ENCODE peak calls at places on chromosome X, in ten cellular contexts. O is uterus, A is lung, X is astrocyte, P is pancreas, S is gastrocnemius medialis, Z is suprapubic skin, G is left ventricle myocardium inferior, K is heart right ventricle, R is neural progenitor cell. W is an unnamed sample. For H3K4me1, the result is how much of the 10 kb centered on the place peaks cover.

GRCh38 chrX:94204524-94204923 is 530.5 kb downstream of the FAM133A start:
- DNase-seq in Z (no peak), K (no peak), S (no peak), P (no peak), R (no peak), O (no peak), X (no peak), G (no peak), A (no peak), W (no peak)

GRCh38 chrX:23578079-23578478 is 89.2 kb upstream of the PRDX4 start:
- DNase-seq in A (no peak), Z (no peak), P (no peak), R (no peak), O (no peak), K (no peak), X (peak), S (no peak), G (no peak), W (no peak)

GRCh38 chrX:25389276-25389675 is 373.5 kb upstream of the ARX start:
- DNase-seq in X (no peak), O (no peak), R (no peak), Z (no peak), A (no peak), G (no peak), K (no peak), S (no peak), P (no peak), W (no peak)

GRCh38 chrX:72475952-72476668 is 96.5 kb downstream of the HDAC8 start:
- DNase-seq in Z (no peak), K (no peak), S (no peak), O (no peak), A (no peak), R (no peak), X (peak), P (no peak), G (no peak), W (no peak)

GRCh38 chrX:63282077-63282476 is 69.1 kb downstream of the SPIN4 start:
- DNase-seq in S (no peak), K (no peak), X (no peak), R (no peak), O (no peak), P (no peak), Z (no peak), A (no peak), G (no peak), W (no peak)

GRCh38 chrX:39896951-39897740 is 200.6 kb downstream of the BCOR start:
- DNase-seq in P (peak), X (peak), O (peak), R (peak), G (peak), S (no peak), K (peak), A (peak), Z (no peak), W (peak)

GRCh38 chrX:110003167-110004156 is 548 bp downstream of the TMEM164 start:
- DNase-seq in P (peak), X (no peak), R (no peak), Z (no peak), A (no peak), G (peak), S (no peak), O (peak), K (peak), W (peak)

GRCh38 chrX:22742174-22742573 is 257.6 kb upstream of the DDX53 start:
- DNase-seq in O (no peak), R (no peak), A (no peak), K (no peak), Z (no peak), G (no peak), S (no peak), P (no peak), X (peak), W (peak)

GRCh38 chrX:74408310-74408709 is 13.0 kb upstream of the SLC16A2 start:
- DNase-seq in X (no peak), P (no peak), K (no peak), Z (no peak), R (no peak), A (no peak), S (no peak), O (no peak), G (no peak), W (no peak)

GRCh38 chrX:154967603-154968002 is 54.9 kb downstream of the F8 start:
- DNase-seq in P (no peak), A (no peak), S (no peak), R (no peak), G (no peak), O (no peak), Z (no peak), K (no peak), X (no peak), W (peak)

GRCh38 chrX:64976673-64977040 is 407 bp upstream of the ZC4H2 start:
- DNase-seq in O (peak), S (no peak), P (no peak), Z (no peak), G (no peak), X (no peak), K (no peak), A (no peak), R (peak), W (no peak)

GRCh38 chrX:66717926-66718325 is 79.0 kb upstream of the EDA2R start:
- DNase-seq in G (no peak), A (no peak), Z (no peak), K (no peak), R (no peak), O (no peak), S (no peak), P (no peak), X (no peak), W (no peak)

GRCh38 chrX:18877472-18877871 is 106.4 kb downstream of the PHKA2 start:
- DNase-seq in Z (no peak), R (no peak), G (no peak), K (no peak), O (no peak), X (no peak), P (no peak), A (no peak), S (no peak), W (no peak)

GRCh38 chrX:136176399-136176825 is 29.1 kb downstream of the FHL1 start:
- DNase-seq in Z (no peak), P (no peak), K (no peak), R (no peak), G (no peak), S (no peak), O (peak), X (peak), A (no peak), W (peak)

GRCh38 chrX:10240918-10241317 is 84.1 kb downstream of the CLCN4 start:
- DNase-seq in R (no peak), S (no peak), X (peak), K (no peak), A (no peak), P (no peak), Z (no peak), G (no peak), O (no peak), W (peak)

GRCh38 chrX:56800801-56801200 is 71.8 kb downstream of the NBDY start:
- DNase-seq in R (no peak), O (no peak), G (no peak), X (no peak), S (no peak), K (no peak), Z (no peak), A (no peak), P (peak), W (no peak)

GRCh38 chrX:36577006-36577405 is 431.2 kb upstream of the FAM47C start:
- DNase-seq in K (no peak), X (no peak), O (no peak), P (no peak), R (no peak), Z (no peak), A (no peak), G (no peak), S (no peak), W (no peak)

GRCh38 chrX:155094468-155095061 is 23.3 kb downstream of the BRCC3 start:
- DNase-seq in K (no peak), R (peak), A (no peak), X (no peak), P (no peak), S (no peak), Z (no peak), O (no peak), G (no peak), W (no peak)

GRCh38 chrX:119228506-119229290 is 7.4 kb upstream of the PGRMC1 start:
- DNase-seq in X (peak), G (no peak), S (no peak), K (no peak), R (no peak), Z (no peak), P (no peak), A (no peak), O (no peak), W (peak)

GRCh38 chrX:39427492-39428289 is 626.4 kb downstream of the MID1IP1 start:
- DNase-seq in A (no peak), X (peak), O (no peak), Z (no peak), K (no peak), R (no peak), P (no peak), G (no peak), S (no peak), W (peak)

GRCh38 chrX:118000518-118000917 is 116.1 kb downstream of the KLHL13 start:
- DNase-seq in O (no peak), G (no peak), X (no peak), P (no peak), A (no peak), S (no peak), Z (no peak), K (no peak), R (no peak), W (no peak)

GRCh38 chrX:136598631-136599030 is 49.3 kb upstream of the CD40LG start:
- DNase-seq in O (no peak), K (no peak), P (no peak), S (no peak), R (no peak), X (no peak), G (no peak), A (no peak), Z (no peak), W (peak)

GRCh38 chrX:119669424-119670037 is 23.4 kb downstream of the SEPTIN6 start:
- DNase-seq in G (no peak), P (no peak), S (no peak), Z (no peak), K (peak), X (peak), R (no peak), O (peak), A (no peak), W (no peak)

GRCh38 chrX:50827996-50828395 is 14.0 kb upstream of the SHROOM4 start:
- DNase-seq in Z (no peak), G (no peak), S (no peak), O (no peak), P (no peak), X (peak), R (no peak), K (no peak), A (no peak), W (peak)

DNA sequence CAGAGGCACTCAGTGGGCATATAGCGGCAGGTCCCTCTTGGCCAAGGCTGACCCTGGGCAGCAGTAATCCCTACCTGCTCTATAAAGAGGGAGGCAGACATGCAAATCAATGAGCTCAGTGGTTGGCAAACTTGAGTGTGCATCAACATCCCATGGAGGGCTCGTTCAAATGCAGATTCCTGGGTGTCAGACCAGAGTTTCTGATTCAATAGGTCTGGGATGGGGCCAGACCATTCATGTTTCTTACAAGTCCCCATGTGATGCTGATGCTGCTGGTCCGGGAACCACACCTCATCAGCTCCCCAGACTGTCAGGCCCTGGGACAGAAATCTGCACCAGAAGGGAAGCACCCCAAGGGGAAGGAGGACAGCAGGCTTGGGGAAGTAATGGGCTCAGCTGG is 38.9 kb upstream of the HMGB3 start:
- DNase-seq in Z (no peak), K (no peak), R (no peak), G (no peak), X (no peak), P (no peak), O (no peak), S (no peak), A (no peak), W (no peak)
- H3K4me1 ChIP-seq in Z (under half), K (under half), R (under half), G (under half), X (under half), P (under half), O (under half), S (under half), A (under half), W (under half)

GRCh38 chrX:3811331-3812311 is 98.2 kb upstream of the PRKX start:
- DNase-seq in G (no peak), Z (no peak), A (no peak), R (peak), X (peak), P (no peak), S (no peak), K (peak), O (no peak), W (no peak)

GRCh38 chrX:3820170-3820569 is 106.7 kb upstream of the PRKX start:
- DNase-seq in K (no peak), O (no peak), X (peak), P (no peak), A (no peak), R (no peak), S (no peak), Z (no peak), G (no peak), W (peak)

GRCh38 chrX:3815896-3816664 is 102.6 kb upstream of the PRKX start:
- DNase-seq in G (peak), Z (peak), A (peak), O (peak), P (peak), K (peak), S (no peak), X (peak), R (peak), W (peak)
- TF ChIP-seq CTCF in G (no peak), Z (no peak), A (no peak), O (no peak), P (no peak), K (no peak), S (no peak), X (no peak), R (no peak), W (no peak)

DNA sequence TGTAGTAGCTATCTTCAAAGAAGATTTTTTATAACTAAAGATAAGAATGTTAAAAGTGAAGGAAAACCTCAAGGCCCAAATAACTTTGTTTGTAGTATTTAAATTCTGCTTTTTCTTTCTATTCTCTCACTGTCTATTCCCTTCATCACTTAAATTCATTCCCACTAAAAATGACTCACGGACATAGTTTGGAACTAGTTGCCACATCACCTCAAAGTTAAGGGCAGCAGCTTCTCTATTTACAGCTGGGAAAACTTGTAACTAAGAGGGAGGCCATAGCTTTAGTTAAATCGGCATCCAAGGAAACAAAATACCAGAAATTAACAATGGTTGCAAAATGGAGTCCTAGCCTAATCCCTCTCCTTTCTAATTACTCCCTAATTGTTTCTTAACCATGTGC is 325.4 kb upstream of the MAGEB2 start:
- DNase-seq in K (no peak), Z (no peak), P (no peak), X (peak), A (no peak), S (no peak), G (no peak), R (peak), O (no peak), W (no peak)
- H3K4me1 ChIP-seq in K (under half), Z (under half), P (under half), X (under half), A (under half), S (under half), G (under half), R (under half), O (under half), W (under half)

GRCh38 chrX:127037179-127037578 is 217.7 kb downstream of the PRR32 start:
- DNase-seq in Z (no peak), O (no peak), S (no peak), R (no peak), K (no peak), A (no peak), G (no peak), P (no peak), X (no peak), W (no peak)

DNA sequence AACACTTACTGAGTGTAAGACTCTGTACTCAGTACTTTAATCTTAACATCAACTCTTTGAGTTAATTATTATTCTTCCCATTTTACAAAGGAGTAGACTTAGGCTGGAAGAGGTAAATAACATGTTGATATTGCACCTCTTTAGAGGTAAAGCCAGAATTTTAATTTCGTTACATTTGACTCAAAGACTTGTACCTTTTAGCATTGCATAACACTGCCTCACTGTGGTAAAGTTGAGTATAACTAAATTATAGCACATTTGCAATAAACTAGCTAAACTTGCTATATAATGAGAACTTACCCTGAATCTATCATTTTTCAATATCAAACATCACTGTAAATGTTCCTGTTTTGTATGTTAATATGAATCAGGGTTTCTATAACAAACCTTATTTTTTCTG is 218.5 kb downstream of the PRR32 start:
- DNase-seq in Z (no peak), X (no peak), G (no peak), O (no peak), K (no peak), A (no peak), S (no peak), P (no peak), R (peak), W (no peak)
- TF ChIP-seq CTCF in Z (no peak), X (no peak), G (peak), O (no peak), K (peak), A (no peak), S (no peak), P (no peak), R (peak), W (peak)

GRCh38 chrX:103293118-103293517 is 16.6 kb upstream of the TCEAL5 start:
- DNase-seq in G (no peak), S (no peak), A (no peak), X (no peak), K (no peak), O (no peak), P (no peak), Z (no peak), R (no peak), W (no peak)
- H3K4me1 ChIP-seq in G (under half), S (under half), A (under half), X (under half), K (under half), O (under half), P (under half), Z (under half), R (under half), W (under half)

DNA sequence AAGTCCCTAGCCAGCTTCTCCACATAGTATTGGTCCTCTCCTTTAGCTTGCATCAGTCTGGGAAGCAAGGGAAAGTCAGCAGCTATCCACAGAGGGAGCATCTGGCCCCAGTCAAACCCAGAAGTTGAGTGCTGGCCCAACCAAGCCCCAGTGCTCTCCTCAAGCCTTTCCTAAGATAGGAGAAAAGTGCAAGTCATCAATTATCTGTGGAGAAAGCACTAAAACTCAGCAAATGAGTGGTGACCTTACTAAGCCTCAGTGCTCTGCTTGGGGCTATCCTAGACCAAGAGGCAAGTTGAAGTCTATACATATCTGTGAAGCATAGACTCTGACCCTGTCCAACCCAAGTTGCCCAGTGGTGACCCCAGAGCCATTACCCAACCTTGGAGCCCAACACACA is 28.5 kb upstream of the MAGEE1 start:
- DNase-seq in P (no peak), K (no peak), X (no peak), O (no peak), R (no peak), Z (no peak), A (no peak), G (no peak), S (no peak), W (no peak)
- TF ChIP-seq CTCF in P (no peak), K (no peak), X (no peak), O (no peak), R (no peak), Z (no peak), A (no peak), G (no peak), S (no peak), W (no peak)

DNA sequence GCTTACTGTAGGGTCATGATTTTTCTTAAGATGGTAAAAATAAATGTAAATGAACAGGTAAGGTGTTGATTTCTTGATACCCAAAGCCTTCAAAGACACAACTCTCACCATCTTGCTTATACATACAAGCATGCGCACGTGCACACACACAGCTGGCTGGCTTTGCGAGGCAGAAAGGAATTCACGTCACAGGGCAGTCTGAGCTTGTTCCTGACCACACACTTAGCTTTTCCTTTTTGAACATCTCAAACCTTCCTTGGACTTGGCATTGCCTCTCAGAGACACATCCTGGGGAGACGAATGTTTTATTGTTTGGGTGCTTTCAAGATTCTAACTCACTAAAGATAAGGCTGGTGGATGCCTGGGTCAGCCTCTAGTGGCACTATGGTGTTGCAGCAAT is 175.0 kb downstream of the NHS start:
- DNase-seq in X (peak), S (no peak), R (no peak), K (no peak), Z (no peak), G (no peak), A (no peak), P (no peak), O (no peak), W (peak)
- H3K4me1 ChIP-seq in X (under half), S (under half), R (under half), K (under half), Z (under half), G (under half), A (under half), P (under half), O (under half), W (under half)

DNA sequence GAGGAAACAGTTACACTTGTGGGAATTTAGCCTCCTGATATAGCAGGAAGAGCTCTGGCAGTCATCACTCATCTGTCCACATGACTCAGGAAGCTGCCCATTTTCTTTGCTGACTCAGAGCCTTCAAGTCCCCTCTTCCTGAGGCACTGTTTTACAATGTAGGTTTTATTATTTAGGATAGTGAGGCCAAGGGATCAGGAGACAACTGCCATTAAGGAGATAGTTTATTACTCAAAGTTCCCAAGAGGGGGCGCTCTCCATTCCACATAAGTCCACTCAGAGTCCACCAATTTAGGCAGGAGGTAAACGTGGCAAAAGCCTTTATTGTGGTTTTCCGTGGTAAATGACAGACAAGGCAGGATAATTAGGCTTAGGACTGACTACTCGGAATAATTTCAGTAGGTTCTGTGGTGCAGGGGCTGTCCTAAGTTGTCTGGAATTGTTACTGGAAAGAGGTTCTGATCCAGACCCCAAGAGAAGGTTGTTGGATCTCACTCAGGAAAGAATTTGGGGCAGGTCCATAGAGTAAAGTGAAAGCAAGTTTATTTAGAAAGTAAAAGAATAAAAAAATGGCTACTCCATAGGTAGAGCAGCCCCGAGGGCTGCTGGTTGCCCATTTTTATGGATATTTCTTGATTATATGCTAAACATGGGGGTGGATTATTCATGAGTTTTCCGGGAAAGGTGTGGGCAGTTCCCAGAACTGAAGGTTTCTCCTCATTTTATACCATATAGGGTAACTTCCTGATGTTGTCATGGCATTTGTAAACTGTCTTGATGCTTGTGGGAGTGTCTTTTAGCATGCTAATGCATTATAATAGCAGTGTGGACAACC is 96.0 kb upstream of the RAB40AL start:
- DNase-seq in O (no peak), K (no peak), A (no peak), X (no peak), Z (no peak), S (no peak), P (no peak), G (no peak), R (peak), W (no peak)
- TF ChIP-seq CTCF in O (no peak), K (no peak), A (no peak), X (no peak), Z (no peak), S (no peak), P (no peak), G (no peak), R (peak), W (peak)

GRCh38 chrX:70476934-70477733 is 32.5 kb downstream of the DLG3 start:
- DNase-seq in P (peak), X (peak), O (peak), K (no peak), S (no peak), Z (no peak), A (no peak), R (peak), G (no peak), W (peak)
- H3K4me1 ChIP-seq in P (under half), X (under half), O (under half), K (under half), S (under half), Z (under half), A (under half), R (half or more), G (under half), W (under half)

W was measured in foreskin keratinocyte.